ENCODE peak calls at places on chromosomes 5 and 9, in four cellular contexts. C is Caki2, I is frontal cortex, J is left ventricle myocardium inferior. G is an unnamed sample.

GRCh38 chr9:3027260-3027659 is 183.4 kb upstream of the PUM3 start:
- DNase-seq in I (no peak), C (no peak), J (no peak), G (no peak)

GRCh38 chr9:100884518-100884917 is 144.0 kb upstream of the PLPPR1 start:
- DNase-seq in J (no peak), I (peak), C (no peak), G (no peak)

GRCh38 chr9:127612993-127613954 is 1.2 kb downstream of the STXBP1 start:
- DNase-seq in I (peak), C (peak), J (peak), G (peak)

GRCh38 chr5:59209758-59210359 is 627.0 kb downstream of the RAB3C start:
- DNase-seq in C (no peak), I (no peak), J (no peak), G (no peak)

GRCh38 chr5:136799806-136800372 is 434.5 kb upstream of the TRPC7 start:
- DNase-seq in C (no peak), J (no peak), I (no peak), G (no peak)

GRCh38 chr9:128020692-128021091 is 39.9 kb upstream of the EEIG1 start:
- DNase-seq in C (no peak), I (no peak), J (no peak), G (no peak)

GRCh38 chr5:39755986-39756385 is 331.2 kb upstream of the DAB2 start:
- DNase-seq in I (no peak), J (no peak), C (peak), G (no peak)

GRCh38 chr9:70100362-70100761 is 56.7 kb downstream of the MAMDC2 start:
- DNase-seq in C (no peak), J (no peak), I (no peak), G (no peak)

GRCh38 chr5:177089146-177089545 is 2.4 kb downstream of the FGFR4 start:
- DNase-seq in J (peak), I (no peak), C (no peak), G (peak)

GRCh38 chr5:110321117-110321516 is 405.4 kb downstream of the TMEM232 start:
- DNase-seq in I (no peak), J (no peak), C (no peak), G (no peak)

GRCh38 chr5:15722305-15722704 is 222.3 kb downstream of the FBXL7 start:
- DNase-seq in I (no peak), J (no peak), C (no peak), G (no peak)

GRCh38 chr9:131423171-131423581 is 29.3 kb downstream of the PRRC2B start:
- DNase-seq in J (peak), C (peak), I (no peak), G (peak)

GRCh38 chr5:2509527-2509926 is 241.9 kb downstream of the IRX2 start:
- DNase-seq in I (no peak), C (no peak), J (no peak), G (no peak)

GRCh38 chr5:114450516-114450909 is 88.6 kb downstream of the KCNN2 start:
- DNase-seq in C (no peak), I (no peak), J (no peak), G (no peak)

GRCh38 chr9:15306068-15306756 is 804 bp downstream of the TTC39B start:
- DNase-seq in C (peak), J (peak), I (peak), G (peak)

GRCh38 chr9:128163523-128164331 is 3.7 kb downstream of the BBLN start:
- DNase-seq in I (no peak), J (no peak), C (no peak), G (peak)

GRCh38 chr5:178211095-178212048 is 7.0 kb downstream of the HNRNPAB start:
- DNase-seq in I (no peak), C (no peak), J (no peak), G (no peak)

GRCh38 chr5:133404724-133405123 is 207.6 kb downstream of the FSTL4 start:
- DNase-seq in I (no peak), J (no peak), C (no peak), G (no peak)

GRCh38 chr5:141822134-141822533 is 56.1 kb downstream of the PCDH1 start:
- DNase-seq in C (peak), I (no peak), J (peak), G (peak)

GRCh38 chr9:134661791-134662142 is 20.2 kb downstream of the COL5A1 start:
- DNase-seq in C (no peak), J (peak), I (no peak), G (no peak)

GRCh38 chr5:150302301-150303069 is at the start of gene ARSI:
- DNase-seq in J (peak), C (no peak), I (no peak), G (peak)

GRCh38 chr5:93736284-93736683 is 5.1 kb downstream of the POU5F2 start:
- DNase-seq in I (no peak), J (no peak), C (no peak), G (no peak)

G was measured in Right ventricle myocardium superior.